ENCODE peak calls at places on chromosomes 6 and 20, in seven cellular contexts. O is psoas muscle, L is body of pancreas, K is tibial artery, G is GM23338, V is sigmoid colon, S is MM.1S. X is an unnamed sample. For H3K4me1, the result is how much of the 10 kb centered on the place peaks cover.

GRCh38 chr20:52972965-52973819 is 1.0 kb downstream of the TSHZ2 start:
- DNase-seq in O (peak), L (peak), K (no peak), G (peak), V (peak), S (peak), X (no peak)

GRCh38 chr6:72640622-72640930 is 18.7 kb downstream of the KCNQ5 start:
- DNase-seq in O (no peak), L (no peak), K (no peak), G (no peak), V (no peak), S (no peak), X (no peak)

GRCh38 chr6:13741358-13741757 is 29.7 kb upstream of the RANBP9 start:
- DNase-seq in O (no peak), L (no peak), K (no peak), G (no peak), V (no peak), S (no peak), X (no peak)

GRCh38 chr20:44034965-44035635 is 120.4 kb downstream of the TOX2 start:
- DNase-seq in O (no peak), L (no peak), K (no peak), G (no peak), V (peak), S (no peak), X (no peak)

GRCh38 chr20:56957737-56958553 is 308.5 kb downstream of the BMP7 start:
- DNase-seq in O (no peak), L (no peak), K (no peak), G (peak), V (no peak), S (no peak), X (no peak)

GRCh38 chr20:52490715-52491430 is 299.3 kb upstream of the ZFP64 start:
- DNase-seq in O (no peak), L (no peak), K (no peak), G (no peak), V (no peak), S (no peak), X (no peak)

GRCh38 chr20:63033635-63034510 is 27.1 kb upstream of the BHLHE23 start:
- DNase-seq in O (no peak), L (no peak), K (no peak), G (peak), V (peak), S (no peak), X (no peak)

GRCh38 chr20:5806457-5807263 is 56.5 kb downstream of the SHLD1 start:
- DNase-seq in O (no peak), L (no peak), K (no peak), G (peak), V (no peak), S (no peak), X (no peak)

GRCh38 chr6:169172435-169172834 is 81.2 kb downstream of the THBS2 start:
- DNase-seq in O (peak), L (no peak), K (peak), G (no peak), V (no peak), S (no peak), X (no peak)

GRCh38 chr20:49245921-49246740 is 26.9 kb downstream of the DDX27 start:
- DNase-seq in O (no peak), L (peak), K (no peak), G (peak), V (no peak), S (peak), X (peak)

GRCh38 chr6:64831680-64832079 is 875.3 kb downstream of the EYS start:
- DNase-seq in O (no peak), L (no peak), K (no peak), G (no peak), V (no peak), S (no peak), X (no peak)

GRCh38 chr6:5173862-5174643 is 86.7 kb downstream of the LYRM4 start:
- DNase-seq in O (no peak), L (no peak), K (no peak), G (peak), V (no peak), S (peak), X (peak)

GRCh38 chr6:140011537-140011936 is 637.1 kb upstream of the CITED2 start:
- DNase-seq in O (no peak), L (no peak), K (no peak), G (no peak), V (no peak), S (no peak), X (peak)

GRCh38 chr6:107490568-107491058 is 696 bp downstream of the SOBP start:
- DNase-seq in O (no peak), L (no peak), K (peak), G (no peak), V (peak), S (no peak), X (no peak)

GRCh38 chr6:170449835-170450753 is 103.0 kb downstream of the PSMB1 start:
- DNase-seq in O (no peak), L (no peak), K (no peak), G (no peak), V (no peak), S (no peak), X (no peak)

GRCh38 chr20:50380697-50381040 is 129.5 kb upstream of the PTPN1 start:
- DNase-seq in O (no peak), L (peak), K (no peak), G (peak), V (no peak), S (no peak), X (peak)

GRCh38 chr6:5778317-5778857 is 228.3 kb downstream of the NRN1 start:
- DNase-seq in O (no peak), L (no peak), K (no peak), G (no peak), V (no peak), S (no peak), X (no peak)

GRCh38 chr6:43873806-43874714 is 104.0 kb downstream of the VEGFA start:
- DNase-seq in O (no peak), L (peak), K (no peak), G (no peak), V (no peak), S (no peak), X (peak)

GRCh38 chr20:62825288-62825993 is 8.6 kb downstream of the COL9A3 start:
- DNase-seq in O (no peak), L (no peak), K (no peak), G (no peak), V (no peak), S (no peak), X (no peak)

GRCh38 chr6:40504274-40504673 is 82.9 kb downstream of the LRFN2 start:
- DNase-seq in O (no peak), L (no peak), K (no peak), G (no peak), V (no peak), S (no peak), X (no peak)

GRCh38 chr20:46407671-46407996 is 1.2 kb upstream of the ELMO2 start:
- DNase-seq in O (no peak), L (peak), K (no peak), G (no peak), V (no peak), S (peak), X (no peak)

GRCh38 chr20:44137210-44137781 is 49.7 kb downstream of the JPH2 start:
- DNase-seq in O (peak), L (no peak), K (peak), G (peak), V (peak), S (no peak), X (no peak)

GRCh38 chr6:18451756-18452155 is 64.6 kb downstream of the RNF144B start:
- DNase-seq in O (no peak), L (no peak), K (no peak), G (no peak), V (no peak), S (no peak), X (no peak)

GRCh38 chr6:50654155-50654554 is 59.2 kb upstream of the TFAP2D start:
- DNase-seq in O (no peak), L (no peak), K (no peak), G (no peak), V (no peak), S (no peak), X (no peak)

GRCh38 chr6:24589334-24589733 is 56.7 kb downstream of the KIAA0319 start:
- DNase-seq in O (no peak), L (no peak), K (no peak), G (no peak), V (no peak), S (no peak), X (no peak)

GRCh38 chr20:4617484-4617883 is 104.2 kb upstream of the PRND start:
- DNase-seq in O (no peak), L (no peak), K (no peak), G (no peak), V (no peak), S (no peak), X (no peak)

GRCh38 chr6:33197431-33198048 is 2.9 kb downstream of the RXRB start:
- DNase-seq in O (no peak), L (peak), K (no peak), G (peak), V (no peak), S (peak), X (peak)

GRCh38 chr20:23725102-23725501 is 25.6 kb downstream of the CST1 start:
- DNase-seq in O (no peak), L (no peak), K (no peak), G (no peak), V (no peak), S (no peak), X (no peak)

GRCh38 chr6:154201708-154202107 is 154.9 kb downstream of the IPCEF1 start:
- DNase-seq in O (no peak), L (no peak), K (no peak), G (no peak), V (no peak), S (no peak), X (no peak)

GRCh38 chr6:154206984-154207383 is 149.6 kb downstream of the IPCEF1 start:
- DNase-seq in O (no peak), L (no peak), K (no peak), G (no peak), V (no peak), S (no peak), X (no peak)

GRCh38 chr6:154197176-154197850 is 158.3 kb downstream of the OPRM1 start:
- DNase-seq in O (no peak), L (no peak), K (no peak), G (no peak), V (no peak), S (no peak), X (no peak)

DNA sequence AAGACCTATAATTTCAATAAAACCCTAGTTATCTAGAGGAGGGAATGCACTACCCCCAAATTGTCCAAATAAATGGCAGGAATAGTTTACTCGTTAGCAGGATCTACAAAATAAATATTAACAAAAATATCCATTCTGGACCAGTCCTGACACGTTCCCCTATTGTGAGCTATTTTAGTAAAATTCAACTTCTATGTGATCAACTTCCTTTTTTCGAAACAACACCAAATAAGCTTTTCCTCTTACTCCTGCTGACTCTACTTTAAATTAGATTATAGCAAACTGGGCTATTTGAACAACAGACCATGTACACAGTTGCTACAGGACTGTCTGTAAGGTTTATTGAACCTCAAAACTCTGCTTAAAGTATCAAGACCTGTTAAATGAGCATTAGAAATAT is 154.3 kb downstream of the IPCEF1 start:
- DNase-seq in O (no peak), L (no peak), K (no peak), G (no peak), V (no peak), S (no peak), X (no peak)
- H3K27ac ChIP-seq in O (no peak), L (no peak), K (no peak), G (no peak), V (no peak), S (no peak), X (no peak)

GRCh38 chr6:52574709-52575489 is 2.0 kb downstream of the TRAM2 start:
- DNase-seq in O (peak), L (peak), K (peak), G (no peak), V (peak), S (peak), X (peak)
- H3K4me1 ChIP-seq in O (under half), L (under half), K (half or more), G (half or more), V (half or more), S (under half), X (under half)

GRCh38 chr20:61434361-61434781 is 182.3 kb downstream of the CDH4 start:
- DNase-seq in O (no peak), L (no peak), K (no peak), G (no peak), V (no peak), S (no peak), X (no peak)
- H3K4me3 ChIP-seq in O (no peak), L (no peak), K (no peak), G (no peak), V (no peak), S (no peak), X (no peak)

GRCh38 chr6:96948631-96949030 is 24.1 kb downstream of the KLHL32 start:
- DNase-seq in O (no peak), L (no peak), K (no peak), G (no peak), V (no peak), S (no peak), X (no peak)

GRCh38 chr6:96943535-96943934 is 19.0 kb downstream of the KLHL32 start:
- DNase-seq in O (no peak), L (no peak), K (no peak), G (no peak), V (no peak), S (no peak), X (no peak)

GRCh38 chr6:96942676-96943075 is 18.1 kb downstream of the KLHL32 start:
- DNase-seq in O (no peak), L (no peak), K (no peak), G (no peak), V (no peak), S (no peak), X (no peak)

DNA sequence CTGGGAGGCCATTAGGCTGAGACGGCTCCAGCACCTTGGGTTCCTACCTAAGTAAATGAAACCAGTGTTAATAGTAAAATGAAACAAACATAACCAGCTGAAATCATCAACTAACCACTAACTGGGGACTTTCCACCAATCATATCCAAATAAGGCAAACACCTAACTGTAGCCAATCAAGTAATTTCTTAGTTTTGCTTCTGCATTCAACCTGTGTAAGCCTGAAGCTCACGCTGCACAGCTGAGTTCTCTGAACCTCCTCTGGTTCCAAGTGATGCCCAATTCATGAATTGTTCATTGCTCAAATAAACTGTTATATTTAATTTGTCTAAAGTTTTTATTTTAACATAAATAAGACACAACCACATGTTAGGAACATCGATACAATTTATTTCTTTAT is 22.5 kb downstream of the KLHL32 start:
- DNase-seq in O (no peak), L (no peak), K (no peak), G (no peak), V (no peak), S (peak), X (no peak)
- H3K27ac ChIP-seq in O (no peak), L (no peak), K (no peak), G (no peak), V (no peak), S (peak), X (no peak)

GRCh38 chr6:49634811-49635159 is 1.9 kb downstream of the RHAG start:
- DNase-seq in O (no peak), L (no peak), K (no peak), G (no peak), V (no peak), S (no peak), X (no peak)

GRCh38 chr6:49636368-49637332 is at the start of gene RHAG:
- DNase-seq in O (no peak), L (no peak), K (no peak), G (no peak), V (no peak), S (no peak), X (no peak)

GRCh38 chr6:49639177-49639817 is 2.7 kb upstream of the RHAG start:
- DNase-seq in O (no peak), L (no peak), K (no peak), G (no peak), V (no peak), S (no peak), X (no peak)

GRCh38 chr6:49634080-49634810 is 2.4 kb downstream of the RHAG start:
- DNase-seq in O (no peak), L (no peak), K (no peak), G (no peak), V (no peak), S (no peak), X (no peak)

GRCh38 chr6:49637333-49637698 is 677 bp upstream of the RHAG start:
- DNase-seq in O (no peak), L (no peak), K (no peak), G (no peak), V (no peak), S (no peak), X (no peak)
- H3K4me1 ChIP-seq in O (under half), L (under half), K (under half), G (under half), V (under half), S (under half), X (under half)

GRCh38 chr6:144149894-144150672 is at the start of gene STX11:
- DNase-seq in O (peak), L (peak), K (peak), G (peak), V (peak), S (peak), X (peak)

GRCh38 chr6:144149558-144149893 is 791 bp upstream of the STX11 start:
- DNase-seq in O (no peak), L (no peak), K (no peak), G (no peak), V (no peak), S (no peak), X (no peak)

GRCh38 chr6:144152334-144152900 is 2.1 kb downstream of the STX11 start:
- DNase-seq in O (no peak), L (no peak), K (no peak), G (no peak), V (no peak), S (no peak), X (no peak)

GRCh38 chr6:144150673-144151009 is 324 bp downstream of the STX11 start:
- DNase-seq in O (peak), L (peak), K (no peak), G (peak), V (no peak), S (peak), X (no peak)

GRCh38 chr6:144151010-144151727 is 852 bp downstream of the STX11 start:
- DNase-seq in O (no peak), L (peak), K (no peak), G (peak), V (no peak), S (peak), X (peak)
- H3K4me3 ChIP-seq in O (peak), L (peak), K (peak), G (peak), V (peak), S (peak), X (peak)

DNA sequence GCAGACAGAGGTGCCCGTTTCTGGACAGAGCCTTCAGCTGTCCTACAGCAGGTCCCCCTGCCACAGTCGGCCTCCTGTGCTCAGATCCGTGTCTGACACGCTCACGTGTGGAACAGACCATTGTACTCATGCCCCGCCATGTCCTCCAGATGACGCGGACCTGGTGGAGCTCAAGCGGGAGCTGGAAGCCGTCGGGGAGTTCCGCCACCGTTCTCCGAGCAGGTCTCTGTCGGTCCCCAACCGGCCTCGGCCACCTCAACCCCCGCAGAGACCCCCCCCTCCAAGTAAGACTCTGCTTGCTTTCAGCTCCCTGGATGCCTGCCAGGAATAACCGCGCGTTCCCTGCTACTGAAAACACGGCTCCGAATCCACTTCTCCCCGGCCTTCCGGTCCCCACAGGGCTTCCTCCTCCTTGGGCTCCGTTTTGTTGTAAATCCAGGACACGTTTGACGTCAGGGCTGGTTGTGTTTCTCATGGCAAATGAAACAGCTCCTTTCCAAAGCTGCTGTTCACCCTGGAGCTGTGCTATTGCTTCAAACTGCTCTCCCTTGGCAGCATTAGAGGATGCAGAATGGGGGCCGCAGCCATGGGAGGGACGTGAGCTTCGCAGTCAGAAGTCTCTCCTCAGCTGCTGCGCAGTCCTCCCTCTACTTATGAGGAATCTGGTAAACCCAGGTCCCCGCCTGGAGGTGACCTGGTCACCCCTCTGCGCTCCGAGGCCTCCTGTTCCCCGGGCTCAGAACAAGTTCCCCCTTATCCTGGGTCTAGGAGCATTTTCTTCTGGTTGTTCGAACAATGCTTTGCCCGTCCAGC is 81.2 kb downstream of the SERAC1 start:
- DNase-seq in O (no peak), L (peak), K (peak), G (no peak), V (peak), S (no peak), X (no peak)
- H3K27ac ChIP-seq in O (no peak), L (peak), K (peak), G (no peak), V (peak), S (no peak), X (no peak)

GRCh38 chr6:20711518-20711917 is 177.3 kb downstream of the CDKAL1 start:
- DNase-seq in O (no peak), L (no peak), K (no peak), G (no peak), V (no peak), S (no peak), X (no peak)
- H3K4me1 ChIP-seq in O (under half), L (under half), K (under half), G (under half), V (under half), S (under half), X (under half)

DNA sequence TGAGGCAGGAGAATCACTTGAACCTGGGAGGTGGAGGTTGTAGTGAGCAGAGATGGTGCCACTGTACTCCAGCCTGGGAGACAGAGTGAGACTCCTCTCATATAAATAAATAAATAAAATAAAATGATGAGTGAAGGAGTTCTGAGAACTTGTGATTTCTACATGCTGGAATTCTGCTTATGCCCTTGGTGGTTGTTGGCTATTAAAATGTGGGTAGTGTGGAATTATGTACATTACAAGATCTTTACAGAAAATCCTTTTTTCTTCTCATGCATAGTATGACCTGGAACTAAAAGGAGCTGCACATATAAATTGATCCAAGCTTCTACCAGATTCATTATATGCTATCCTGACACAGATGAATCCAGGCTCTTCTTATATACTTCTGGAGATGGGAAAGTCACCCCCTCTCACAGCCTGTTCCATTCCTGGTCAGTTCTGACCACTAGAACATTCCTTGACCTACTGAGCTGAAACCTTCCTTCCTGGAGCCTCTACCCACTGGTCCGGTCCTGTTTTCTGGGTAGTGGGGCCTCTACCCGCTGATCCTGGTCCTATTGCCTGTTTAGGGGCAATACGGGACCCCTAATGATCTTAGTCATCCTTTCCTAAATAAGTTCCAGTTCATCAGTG is 37.7 kb upstream of the TAF8 start:
- DNase-seq in O (no peak), L (no peak), K (no peak), G (no peak), V (no peak), S (no peak), X (no peak)
- H3K4me3 ChIP-seq in O (no peak), L (no peak), K (no peak), G (no peak), V (no peak), S (no peak), X (no peak)